ENCODE peak calls at places on chromosomes 16 and 17, in nine cellular contexts. Y, F, S, M, Z, N, X, C and P are unnamed samples.

GRCh38 chr17:40462343-40463121 is 19.3 kb downstream of the IGFBP4 start:
- DNase-seq in Y (no peak), F (no peak), S (no peak), M (no peak), Z (no peak), N (no peak), X (no peak), C (no peak), P (no peak)

GRCh38 chr17:78105101-78105500 is 23.5 kb downstream of the TMC6 start:
- DNase-seq in Y (no peak), F (no peak), S (no peak), M (no peak), Z (no peak), N (no peak), X (no peak), C (no peak), P (no peak)

GRCh38 chr16:81616321-81617020 is 162.6 kb upstream of the PLCG2 start:
- DNase-seq in Y (peak; percentile 50), F (peak; percentile 72), S (peak; percentile 60), M (peak; percentile 30), Z (peak; percentile 70), N (peak; percentile 67), X (peak; percentile 79), C (peak; percentile 79), P (peak; percentile 78)

GRCh38 chr17:47776330-47777197 is 43.5 kb downstream of the TBX21 start:
- DNase-seq in Y (peak; percentile 30), F (peak; percentile 39), S (no peak), M (peak; percentile 36), Z (no peak), N (peak; percentile 20), X (peak; percentile 16), C (peak; percentile 59), P (peak; percentile 39)

GRCh38 chr17:80864751-80865150 is 126.9 kb upstream of the CHMP6 start:
- DNase-seq in Y (no peak), F (no peak), S (no peak), M (no peak), Z (no peak), N (no peak), X (no peak), C (no peak), P (no peak)

GRCh38 chr17:2438823-2439222 is 38.0 kb upstream of the MNT start:
- DNase-seq in Y (no peak), F (peak; percentile 85), S (no peak), M (no peak), Z (no peak), N (no peak), X (no peak), C (no peak), P (no peak)

GRCh38 chr16:84600343-84601229 is 17.3 kb downstream of the COTL1 start:
- DNase-seq in Y (no peak), F (peak; percentile 46), S (no peak), M (no peak), Z (no peak), N (no peak), X (peak; percentile 32), C (no peak), P (no peak)

GRCh38 chr17:38609280-38610031 is 3.7 kb upstream of the SRCIN1 start:
- DNase-seq in Y (no peak), F (no peak), S (no peak), M (no peak), Z (no peak), N (no peak), X (no peak), C (no peak), P (no peak)

GRCh38 chr17:18064053-18064452 is 23.7 kb upstream of the DRG2 start:
- DNase-seq in Y (no peak), F (no peak), S (no peak), M (no peak), Z (no peak), N (no peak), X (no peak), C (no peak), P (no peak)

GRCh38 chr17:7932483-7932891 is 481 bp downstream of the CNTROB start:
- DNase-seq in Y (no peak), F (peak; percentile 35), S (no peak), M (no peak), Z (no peak), N (no peak), X (peak; percentile 4), C (no peak), P (no peak)

GRCh38 chr16:67268136-67268579 is 11.2 kb upstream of the PLEKHG4 start:
- DNase-seq in Y (no peak), F (peak; percentile 90), S (no peak), M (peak; percentile 89), Z (no peak), N (no peak), X (no peak), C (no peak), P (no peak)

GRCh38 chr17:79979841-79980215 is 55.8 kb downstream of the TBC1D16 start:
- DNase-seq in Y (no peak), F (no peak), S (no peak), M (no peak), Z (no peak), N (no peak), X (no peak), C (no peak), P (no peak)

GRCh38 chr17:75996665-75997590 is 3.7 kb upstream of the CDK3 start:
- DNase-seq in Y (no peak), F (peak; percentile 44), S (no peak), M (peak; percentile 11), Z (peak; percentile 30), N (peak; percentile 25), X (peak; percentile 42), C (peak; percentile 46), P (no peak)

GRCh38 chr16:14447783-14448182 is 182.3 kb downstream of the PARN start:
- DNase-seq in Y (no peak), F (no peak), S (no peak), M (no peak), Z (no peak), N (no peak), X (no peak), C (no peak), P (no peak)

GRCh38 chr17:75776399-75777242 is 8.0 kb upstream of the UNK start:
- DNase-seq in Y (no peak), F (no peak), S (peak; percentile 35), M (no peak), Z (no peak), N (no peak), X (no peak), C (no peak), P (no peak)

GRCh38 chr16:67441289-67441753 is 10.4 kb downstream of the HSD11B2 start:
- DNase-seq in Y (no peak), F (no peak), S (no peak), M (no peak), Z (no peak), N (no peak), X (no peak), C (no peak), P (no peak)

GRCh38 chr16:80682435-80683070 is 121.8 kb downstream of the CDYL2 start:
- DNase-seq in Y (no peak), F (peak; percentile 62), S (no peak), M (peak; percentile 76), Z (no peak), N (no peak), X (no peak), C (no peak), P (no peak)